ENCODE peak calls at places on chromosomes 11 and 22, in eight cellular contexts. M, O, C, F, N, L, J and B are unnamed samples.

GRCh38 chr22:25102722-25103121 is 96.9 kb upstream of the CRYBB3 start:
- DNase-seq in N (no peak), C (no peak), F (no peak), L (no peak), O (no peak), J (no peak), M (no peak), B (no peak)

GRCh38 chr22:50527921-50528681 is 1.7 kb downstream of the TYMP start:
- DNase-seq in J (no peak), C (no peak), N (no peak), F (no peak), L (no peak), M (no peak), O (no peak), B (no peak)

GRCh38 chr22:38861170-38861874 is 10.7 kb downstream of the CBX6 start:
- DNase-seq in M (no peak), C (no peak), F (no peak), J (no peak), O (no peak), N (no peak), L (no peak), B (no peak)

GRCh38 chr11:111698852-111699559 is 67.2 kb downstream of the PPP2R1B start:
- DNase-seq in M (no peak), F (no peak), C (no peak), J (peak), N (no peak), L (no peak), O (no peak), B (no peak)

GRCh38 chr22:44777364-44777756 is 25.0 kb downstream of the ARHGAP8 start:
- DNase-seq in C (no peak), M (no peak), F (no peak), N (no peak), O (no peak), J (no peak), L (no peak), B (no peak)

GRCh38 chr11:82631722-82632630 is 101.7 kb downstream of the FAM181B start:
- DNase-seq in F (no peak), N (no peak), O (no peak), L (no peak), C (no peak), J (no peak), M (no peak), B (no peak)

GRCh38 chr11:82864268-82864667 is 36.0 kb downstream of the PRCP start:
- DNase-seq in N (peak), F (peak), J (peak), C (peak), L (no peak), O (no peak), M (no peak), B (no peak)

GRCh38 chr11:66891849-66892660 is 35.2 kb downstream of the LRFN4 start:
- DNase-seq in F (peak), N (peak), M (no peak), J (peak), O (no peak), C (no peak), L (no peak), B (no peak)

GRCh38 chr22:19974233-19974861 is 32.7 kb upstream of the TXNRD2 start:
- DNase-seq in J (peak), O (no peak), M (no peak), N (peak), F (peak), C (no peak), L (peak), B (peak)

GRCh38 chr22:36580846-36581245 is 51.9 kb upstream of the EIF3D start:
- DNase-seq in O (no peak), J (no peak), M (no peak), C (no peak), N (no peak), F (no peak), L (no peak), B (no peak)

GRCh38 chr11:110762596-110762995 is 50.4 kb upstream of the ARHGAP20 start:
- DNase-seq in F (no peak), L (no peak), O (no peak), M (no peak), C (no peak), N (no peak), J (peak), B (no peak)

GRCh38 chr11:64538501-64538951 is 52.5 kb upstream of the SLC22A12 start:
- DNase-seq in N (no peak), M (no peak), L (no peak), O (no peak), C (no peak), F (no peak), J (no peak), B (no peak)

GRCh38 chr22:21041937-21042336 is 3.8 kb upstream of the LRRC74B start:
- DNase-seq in F (peak), C (no peak), L (no peak), N (no peak), M (no peak), J (peak), O (no peak), B (no peak)

GRCh38 chr11:86205415-86206268 is 38.9 kb upstream of the EED start:
- DNase-seq in J (no peak), F (no peak), N (no peak), L (no peak), M (no peak), C (no peak), O (no peak), B (no peak)

GRCh38 chr11:86204356-86204755 is 40.2 kb upstream of the EED start:
- DNase-seq in N (no peak), C (no peak), M (no peak), F (no peak), J (no peak), O (no peak), L (no peak), B (no peak)

GRCh38 chr11:86198156-86198555 is 46.4 kb upstream of the EED start:
- DNase-seq in N (no peak), J (no peak), C (no peak), O (no peak), M (no peak), F (no peak), L (no peak), B (no peak)

GRCh38 chr11:86201371-86201770 is 43.2 kb upstream of the EED start:
- DNase-seq in J (no peak), L (no peak), N (no peak), F (no peak), C (no peak), M (no peak), O (no peak), B (no peak)

DNA sequence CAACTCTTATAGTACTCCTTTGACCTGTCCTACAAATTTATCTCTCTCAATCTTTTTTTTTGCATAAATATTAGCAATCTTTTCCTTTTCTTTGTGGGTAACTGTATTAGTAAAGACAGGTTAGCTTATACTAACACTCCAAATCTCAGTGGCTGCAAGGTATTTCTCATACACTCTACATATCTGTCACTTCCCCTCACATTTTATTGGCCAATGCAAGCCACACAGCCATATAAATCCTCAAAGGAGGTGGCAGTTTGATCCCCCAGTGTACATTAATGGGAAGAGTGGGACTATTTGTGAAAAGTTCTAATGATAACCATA is 42.6 kb upstream of the EED start:
- DNase-seq in C (no peak), M (no peak), J (no peak), O (no peak), L (no peak), N (no peak), F (no peak), B (no peak)
- H3K4me3 ChIP-seq in C (peak), M (peak), J (peak), O (peak), L (no peak), N (no peak), F (no peak), B (no peak)

DNA sequence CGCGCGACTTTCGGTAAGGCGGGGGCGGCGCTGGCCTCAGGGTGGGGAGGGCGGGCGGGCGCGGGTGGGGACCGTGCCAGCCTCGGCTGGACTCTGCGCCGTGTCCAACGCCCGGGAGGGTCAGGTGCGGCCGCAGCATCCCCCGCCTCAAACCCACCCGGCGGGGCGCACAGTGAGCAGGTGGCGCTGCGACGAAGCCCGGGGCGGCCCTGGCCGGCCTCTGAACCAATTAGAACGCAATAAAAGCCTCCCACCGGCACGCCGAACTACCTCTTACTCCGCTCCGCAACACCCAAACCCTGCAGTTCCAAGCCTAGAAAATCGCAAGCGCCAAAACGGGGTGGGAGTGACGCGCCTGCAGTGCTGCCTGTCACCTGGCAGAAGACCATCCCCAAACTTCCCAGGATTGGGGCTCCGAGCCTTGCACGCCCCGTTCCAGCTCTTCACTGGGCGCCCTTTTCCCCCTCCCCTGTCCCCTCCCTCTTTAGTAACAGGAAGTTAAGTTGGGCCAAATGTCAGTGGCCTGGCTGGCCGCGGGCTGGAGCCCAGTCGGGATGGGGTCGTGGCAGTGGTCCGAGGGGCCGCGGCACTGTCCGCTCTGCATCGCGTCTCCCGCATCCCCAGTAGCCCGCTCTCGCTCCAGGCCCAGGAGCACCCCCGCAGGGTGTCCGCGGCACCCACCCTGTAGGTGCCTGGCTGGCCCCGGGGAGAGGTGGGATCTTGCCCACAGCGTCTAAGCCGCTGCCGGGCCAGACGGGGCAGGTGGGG is 508 bp downstream of the MICAL2 start:
- DNase-seq in N (no peak), C (peak), F (no peak), O (no peak), M (peak), J (peak), L (peak), B (no peak)
- H3K4me3 ChIP-seq in N (peak), C (peak), F (peak), O (peak), M (peak), J (peak), L (peak), B (peak)

GRCh38 chr11:75308986-75309385 is 42.5 kb downstream of the ARRB1 start:
- DNase-seq in N (no peak), O (no peak), M (no peak), C (no peak), L (no peak), J (no peak), F (no peak), B (no peak)

GRCh38 chr11:75308116-75308515 is 43.3 kb downstream of the ARRB1 start:
- DNase-seq in M (no peak), C (no peak), O (no peak), F (no peak), N (no peak), J (no peak), L (no peak), B (no peak)

GRCh38 chr11:75307058-75307457 is 44.4 kb downstream of the ARRB1 start:
- DNase-seq in C (no peak), N (no peak), J (no peak), F (no peak), O (no peak), M (no peak), L (no peak), B (no peak)

GRCh38 chr11:75305993-75306392 is 45.5 kb downstream of the ARRB1 start:
- DNase-seq in L (no peak), M (no peak), F (no peak), J (no peak), O (no peak), N (no peak), C (no peak), B (no peak)

DNA sequence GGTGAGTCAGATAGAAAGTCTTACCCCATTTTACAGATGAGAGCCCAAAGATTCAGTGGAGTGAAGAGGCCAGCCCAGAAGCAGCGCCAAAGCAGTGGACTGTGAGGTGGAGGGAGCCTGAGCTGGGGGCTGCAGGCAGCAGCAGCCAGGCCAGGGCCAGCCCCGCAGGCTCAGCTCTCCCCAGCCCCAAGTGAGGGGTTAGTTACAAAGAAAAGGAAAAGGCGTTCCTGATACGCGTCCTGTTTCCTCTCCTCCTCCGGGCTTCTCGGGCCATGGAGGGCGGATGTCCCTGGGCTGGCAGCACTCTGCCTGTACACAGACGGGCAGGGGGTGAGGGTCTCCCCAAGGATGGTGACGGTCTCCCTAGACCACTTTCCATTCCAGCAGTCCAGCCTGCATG is 44.9 kb downstream of the ARRB1 start:
- DNase-seq in M (no peak), J (no peak), O (no peak), F (no peak), C (no peak), N (no peak), L (no peak), B (no peak)
- H3K4me3 ChIP-seq in M (no peak), J (no peak), O (no peak), F (no peak), C (no peak), N (no peak), L (no peak), B (no peak)

DNA sequence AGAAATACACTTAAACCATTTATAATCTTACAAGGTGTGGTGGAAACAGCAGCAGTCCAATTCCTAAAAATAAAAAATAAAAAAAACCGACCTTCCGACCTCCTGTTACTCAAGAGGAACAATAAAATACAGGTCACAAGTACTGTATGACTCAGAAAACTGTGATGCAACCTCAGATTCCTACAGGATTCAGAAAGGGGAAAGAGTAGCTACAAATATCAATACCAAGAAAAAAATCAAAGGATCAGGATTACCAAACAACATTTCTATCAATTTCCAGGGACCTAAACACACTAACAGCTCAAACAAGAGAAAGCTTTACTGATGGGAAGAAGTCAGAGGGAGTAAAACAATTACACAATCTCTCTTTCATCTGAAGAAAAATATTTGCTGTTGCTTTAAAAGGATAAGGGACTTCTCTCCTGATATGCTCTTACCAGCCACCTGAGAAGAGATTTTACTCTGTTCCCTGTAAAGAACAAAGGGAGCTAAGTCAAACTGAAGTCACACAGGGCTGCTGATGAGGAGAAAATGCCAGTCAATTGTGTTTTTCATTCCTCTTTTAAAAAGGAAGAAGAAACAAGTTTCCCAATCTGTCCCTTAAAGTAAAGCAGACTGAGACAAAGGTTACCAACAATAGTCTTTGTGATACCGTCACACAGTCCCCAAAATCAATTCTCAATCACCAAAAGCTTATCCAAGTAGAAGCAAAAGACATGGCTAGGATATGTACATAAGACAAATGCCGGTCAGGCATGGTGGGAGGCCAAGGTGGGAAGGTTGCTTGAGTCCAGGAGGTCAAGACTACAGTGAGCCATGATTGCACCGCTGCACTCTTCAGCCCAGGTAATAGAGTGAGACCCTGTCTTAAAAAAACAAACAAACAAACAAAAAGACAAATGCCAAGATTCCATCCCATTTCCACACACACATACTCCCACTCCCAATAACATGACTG is 39.3 kb downstream of the AMBRA1 start:
- DNase-seq in J (peak), N (no peak), L (no peak), M (no peak), O (no peak), F (peak), C (no peak), B (no peak)
- H3K4me3 ChIP-seq in J (no peak), N (no peak), L (no peak), M (no peak), O (no peak), F (no peak), C (no peak), B (no peak)

DNA sequence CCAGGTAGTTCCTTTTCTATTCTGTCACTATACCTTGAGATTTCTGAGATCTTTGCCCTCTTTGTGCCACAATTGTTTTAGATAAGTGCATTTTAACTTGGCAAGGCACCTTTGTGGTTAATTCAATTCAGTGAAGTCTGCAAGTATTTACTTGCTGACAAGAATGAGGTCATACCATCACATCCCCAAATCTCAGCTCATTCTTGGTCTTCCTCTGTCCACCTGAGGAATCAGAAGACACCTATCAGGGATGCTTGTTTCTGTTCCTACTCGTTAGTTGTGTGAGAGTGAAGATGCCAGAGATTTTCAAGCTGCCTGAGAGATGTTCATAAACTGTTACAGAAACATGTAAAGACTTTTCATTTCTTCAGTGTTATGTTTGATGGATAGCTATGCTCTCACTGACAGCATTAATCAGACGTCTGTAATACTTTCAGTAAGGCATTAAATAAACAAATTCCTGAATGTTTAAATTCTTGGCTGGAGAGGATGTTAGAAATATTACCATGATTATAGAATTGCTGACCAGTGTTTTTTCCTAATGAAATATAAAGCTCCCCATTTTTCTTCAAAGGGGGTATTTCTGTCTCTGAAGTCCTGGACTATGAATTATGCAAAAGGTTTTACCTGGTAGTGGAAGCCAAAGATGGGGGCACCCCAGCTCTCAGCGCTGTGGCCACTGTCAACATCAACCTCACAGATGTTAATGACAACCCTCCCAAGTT is 135.0 kb upstream of the MTNR1B start:
- DNase-seq in N (no peak), J (no peak), L (no peak), F (no peak), C (no peak), M (no peak), O (no peak), B (no peak)
- H3K4me3 ChIP-seq in N (no peak), J (no peak), L (no peak), F (no peak), C (no peak), M (no peak), O (no peak), B (no peak)

GRCh38 chr11:20387262-20388095 is at the start of gene PRMT3:
- DNase-seq in O (peak), F (peak), C (peak), M (peak), N (peak), L (peak), J (peak), B (peak)
- H3K4me3 ChIP-seq in O (peak), F (peak), C (peak), M (peak), N (peak), L (peak), J (peak), B (peak)

DNA sequence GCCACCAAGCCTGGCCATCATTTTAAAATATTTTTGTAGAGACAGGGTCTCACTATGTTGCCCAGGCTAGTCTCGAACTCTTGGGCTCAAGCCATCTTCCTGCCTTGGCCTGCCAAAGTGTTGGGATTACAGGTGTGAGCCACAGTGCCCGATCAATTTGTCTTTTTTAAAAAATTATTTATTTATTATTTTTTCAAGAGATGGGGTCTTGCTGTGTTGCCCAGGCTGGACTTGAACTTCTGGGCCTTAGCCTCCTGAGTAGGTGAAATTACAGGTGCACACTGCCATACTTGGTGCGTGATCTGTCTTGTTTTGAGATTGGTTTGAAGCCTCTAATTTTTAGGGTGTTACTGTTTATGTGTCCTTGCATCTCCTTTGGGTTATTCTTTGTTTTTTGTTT is 10.2 kb downstream of the CABIN1 start:
- DNase-seq in F (no peak), J (no peak), O (no peak), N (no peak), M (no peak), L (no peak), C (no peak), B (no peak)
- H3K4me3 ChIP-seq in F (no peak), J (no peak), O (no peak), N (no peak), M (no peak), L (no peak), C (no peak), B (no peak)

DNA sequence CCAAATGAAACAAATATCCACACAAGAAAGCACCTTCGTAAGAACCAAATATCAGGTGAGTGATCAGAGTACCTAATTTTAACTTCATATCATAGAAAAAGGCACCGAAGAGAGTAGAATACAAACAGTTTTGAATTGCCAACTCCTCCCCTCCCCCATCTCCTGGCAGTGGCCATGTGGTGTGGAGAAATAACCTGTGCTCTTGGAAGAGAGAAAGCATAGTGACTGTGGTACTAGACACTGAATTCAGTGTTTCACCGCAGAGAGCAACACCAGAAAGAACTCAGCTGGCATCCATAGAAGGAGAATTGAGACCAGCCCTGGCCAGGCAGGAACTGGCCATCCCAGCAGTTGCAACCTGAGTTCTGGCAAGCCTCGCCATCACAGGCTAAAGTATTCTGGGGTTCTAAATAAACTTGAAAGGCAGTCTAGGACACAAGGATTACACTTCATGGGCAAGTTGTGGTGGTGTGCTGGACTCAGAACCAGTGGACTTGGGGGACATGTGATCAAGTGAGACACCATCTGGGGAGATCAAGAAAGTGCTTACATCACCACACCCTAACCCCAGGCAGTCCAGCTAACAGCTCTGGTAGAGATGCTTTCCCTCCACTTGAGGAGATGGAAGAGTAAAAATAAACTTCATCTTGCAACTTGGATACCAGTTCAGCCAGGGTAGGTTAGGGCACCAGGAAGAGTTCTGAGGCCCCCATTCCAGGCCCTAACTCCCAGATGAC is 1003.2 kb downstream of the NTM start:
- DNase-seq in F (no peak), M (no peak), O (no peak), J (no peak), N (no peak), C (no peak), L (no peak), B (no peak)
- H3K4me3 ChIP-seq in F (no peak), M (no peak), O (no peak), J (no peak), N (no peak), C (no peak), L (no peak), B (no peak)